ENCODE peak calls at places on chromosomes 5 and 9, in five cellular contexts. V is Panc1, N is nephron progenitor cell, X is ureter, P is NCI-H1092. J is an unnamed sample.

GRCh38 chr9:87441251-87441650 is 56.4 kb upstream of the DAPK1 start:
- DNase-seq in V (no peak), N (no peak), X (no peak), P (no peak), J (no peak)

GRCh38 chr5:22908129-22908528 is 55.0 kb upstream of the CDH12 start:
- DNase-seq in V (no peak), N (no peak), X (no peak), P (no peak), J (no peak)

GRCh38 chr9:132994410-132995120 is 16.1 kb downstream of the GFI1B start:
- DNase-seq in V (no peak), N (no peak), X (peak; percentile 68), P (no peak), J (peak; percentile 55)

GRCh38 chr5:127184841-127185240 is 105.8 kb upstream of the MEGF10 start:
- DNase-seq in V (no peak), N (no peak), X (no peak), P (no peak), J (no peak)

GRCh38 chr5:35246928-35247644 is 16.8 kb upstream of the PRLR start:
- DNase-seq in V (no peak), N (no peak), X (peak; percentile 46), P (peak; percentile 20), J (no peak)

GRCh38 chr9:69379250-69379982 is 54.4 kb downstream of the ENTREP1 start:
- DNase-seq in V (no peak), N (no peak), X (no peak), P (no peak), J (no peak)

GRCh38 chr5:179269781-179270543 is 75.3 kb downstream of the ADAMTS2 start:
- DNase-seq in V (no peak), N (no peak), X (peak; percentile 38), P (no peak), J (no peak)

GRCh38 chr5:135112008-135112670 is 78.1 kb upstream of the PITX1 start:
- DNase-seq in V (no peak), N (no peak), X (no peak), P (no peak), J (no peak)

GRCh38 chr5:132820162-132820754 is 7.2 kb downstream of the SOWAHA start:
- DNase-seq in V (peak; percentile 64), N (peak; percentile 94), X (peak; percentile 94), P (peak; percentile 72), J (peak; percentile 79)

GRCh38 chr5:109830955-109831502 is 141.3 kb downstream of the MAN2A1 start:
- DNase-seq in V (no peak), N (no peak), X (no peak), P (no peak), J (no peak)

GRCh38 chr5:14595189-14595588 is 13.6 kb downstream of the OTULINL start:
- DNase-seq in V (no peak), N (no peak), X (no peak), P (no peak), J (peak; percentile 70)

GRCh38 chr9:89458768-89459496 is 39.0 kb downstream of the SEMA4D start:
- DNase-seq in V (no peak), N (no peak), X (no peak), P (no peak), J (no peak)

GRCh38 chr9:97852399-97853055 is 499 bp upstream of the FOXE1 start:
- DNase-seq in V (no peak), N (no peak), X (no peak), P (no peak), J (no peak)

GRCh38 chr5:1110930-1111726 is 735 bp downstream of the SLC12A7 start:
- DNase-seq in V (no peak), N (peak; percentile 67), X (no peak), P (no peak), J (peak; percentile 36)

GRCh38 chr5:53406630-53407316 is 73.7 kb upstream of the FST start:
- DNase-seq in V (peak; percentile 85), N (no peak), X (no peak), P (no peak), J (no peak)

GRCh38 chr9:20611751-20612287 is 10.5 kb downstream of the MLLT3 start:
- DNase-seq in V (no peak), N (no peak), X (no peak), P (no peak), J (no peak)

GRCh38 chr9:131043646-131044045 is 34.7 kb downstream of the LAMC3 start:
- DNase-seq in V (no peak), N (no peak), X (no peak), P (no peak), J (no peak)

J was measured in immature natural killer cell.